ENCODE peak calls at places on chromosomes 3 and 15, in five cellular contexts. Q is psoas muscle, K is endothelial cell of umbilical vein, Y is Peyer's patch, P is MM.1S. S is an unnamed sample. For H3K27me3, the result is how much of the 10 kb centered on the place peaks cover.

GRCh38 chr3:161266731-161267150 is 45.6 kb downstream of the NMD3 start:
- DNase-seq in P (no peak), Y (no peak), Q (no peak), K (peak), S (peak)

GRCh38 chr3:24401090-24401810 is 93.4 kb downstream of the THRB start:
- DNase-seq in Q (no peak), Y (no peak), K (no peak), P (no peak), S (no peak)

GRCh38 chr3:31011383-31011782 is 116.9 kb upstream of the GADL1 start:
- DNase-seq in Y (no peak), Q (no peak), K (no peak), P (no peak), S (no peak)

GRCh38 chr15:45386420-45386819 is 8.1 kb upstream of the GATM start:
- DNase-seq in K (no peak), P (no peak), Q (no peak), Y (no peak), S (peak)

GRCh38 chr3:53171827-53172505 is 11.0 kb downstream of the PRKCD start:
- DNase-seq in P (no peak), K (no peak), Y (no peak), Q (no peak), S (no peak)

GRCh38 chr15:81314378-81314777 is 9.6 kb downstream of the STARD5 start:
- DNase-seq in Y (peak), Q (no peak), P (no peak), K (no peak), S (no peak)

GRCh38 chr3:150544040-150544439 is 2.3 kb downstream of the SERP1 start:
- DNase-seq in Y (no peak), Q (no peak), P (no peak), K (peak), S (no peak)

GRCh38 chr15:90644946-90645725 is 72.0 kb upstream of the BLM start:
- DNase-seq in K (no peak), P (no peak), Y (no peak), Q (no peak), S (no peak)

GRCh38 chr15:97875513-97876285 is 84.8 kb upstream of the ARRDC4 start:
- DNase-seq in K (no peak), Q (no peak), Y (no peak), P (no peak), S (no peak)

DNA sequence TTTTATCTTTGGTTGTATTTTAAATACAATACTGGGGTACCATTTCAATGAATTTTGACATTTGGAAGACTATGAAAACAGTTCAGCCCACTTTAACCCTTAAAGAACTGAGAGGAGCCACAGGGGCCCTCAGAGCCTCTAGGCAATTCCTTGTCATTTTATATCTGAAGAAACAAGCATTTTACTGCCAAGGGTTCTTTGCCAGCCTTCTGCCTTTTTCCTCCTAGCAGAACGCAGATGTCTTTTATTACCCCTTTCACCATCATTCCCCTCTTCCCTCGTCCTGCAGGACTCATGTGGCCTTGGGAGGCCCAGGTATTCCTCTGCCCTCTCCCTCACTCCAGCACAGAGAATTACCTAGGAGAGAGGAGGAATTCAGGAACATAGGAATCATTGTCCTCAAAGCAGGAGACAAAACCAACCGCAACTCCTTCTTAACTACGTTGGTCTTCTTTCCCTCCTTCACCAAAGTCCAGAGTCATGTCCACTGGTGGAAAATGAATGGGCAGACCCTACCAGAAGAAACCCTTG is 55.1 kb upstream of the SKOR1 start:
- DNase-seq in K (no peak), Y (no peak), P (no peak), Q (no peak), S (no peak)
- H3K4me3 ChIP-seq in K (no peak), Y (no peak), P (no peak), Q (no peak), S (no peak)

GRCh38 chr3:44019736-44020135 is 221.9 kb upstream of the TOPAZ1 start:
- DNase-seq in Y (no peak), K (no peak), Q (no peak), P (no peak), S (no peak)
- H3K27ac ChIP-seq in Y (no peak), K (no peak), Q (no peak), P (no peak), S (no peak)

GRCh38 chr3:140395134-140396075 is 282.5 kb upstream of the TRIM42 start:
- DNase-seq in Q (no peak), P (no peak), Y (no peak), K (no peak), S (no peak)
- H3K27me3 ChIP-seq in Q (under half), P (under half), Y (under half), K (under half), S (under half)

DNA sequence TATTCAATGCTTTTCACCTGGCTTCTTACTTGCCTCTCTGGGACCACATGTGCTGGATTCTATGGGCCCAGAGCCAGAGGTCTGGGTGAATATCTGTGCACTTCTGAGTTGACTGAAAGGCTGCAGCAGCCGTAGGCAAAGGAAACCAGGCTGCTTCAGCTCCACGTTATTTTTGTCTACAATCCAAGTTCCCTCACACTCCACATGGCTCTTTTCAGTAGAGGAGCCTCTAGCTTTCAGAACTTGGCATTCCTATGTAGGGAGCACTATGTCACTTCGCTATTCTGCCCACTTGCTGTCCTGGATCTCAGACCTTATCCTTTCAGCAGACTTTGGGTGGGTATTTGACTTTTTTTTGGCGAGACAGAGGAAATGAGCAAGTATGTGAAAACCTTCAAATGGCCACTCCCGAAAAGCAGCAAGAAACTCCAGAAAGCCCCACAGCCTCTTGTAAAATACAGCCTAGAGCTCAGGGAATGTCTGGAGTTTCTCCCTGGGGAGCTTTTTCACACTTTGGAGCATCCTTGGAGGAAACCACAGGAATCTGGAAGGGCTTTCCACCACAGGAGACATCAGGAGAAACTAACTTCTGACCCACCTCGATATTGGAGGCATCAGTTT is 80.9 kb downstream of the DUT start:
- DNase-seq in P (no peak), Q (no peak), K (peak), Y (no peak), S (peak)
- H3K4me3 ChIP-seq in P (no peak), Q (no peak), K (no peak), Y (no peak), S (no peak)

DNA sequence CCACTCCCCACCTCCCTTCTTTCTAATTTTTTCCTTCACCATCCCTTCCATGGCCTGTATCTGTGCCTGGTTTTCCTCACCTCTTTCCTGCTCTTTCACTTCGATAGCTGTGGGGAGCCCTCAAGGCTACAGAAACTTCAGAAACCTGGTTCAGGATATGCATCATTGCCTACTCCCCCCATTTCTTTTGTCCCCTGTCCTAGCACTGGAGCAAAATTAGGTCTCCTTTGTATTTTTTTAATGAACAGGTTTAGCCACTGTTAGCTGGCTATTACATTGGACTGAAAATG is 138.4 kb downstream of the PDCD6IP start:
- DNase-seq in K (no peak), Q (no peak), Y (no peak), P (no peak), S (no peak)
- H3K27ac ChIP-seq in K (no peak), Q (no peak), Y (no peak), P (no peak), S (no peak)

DNA sequence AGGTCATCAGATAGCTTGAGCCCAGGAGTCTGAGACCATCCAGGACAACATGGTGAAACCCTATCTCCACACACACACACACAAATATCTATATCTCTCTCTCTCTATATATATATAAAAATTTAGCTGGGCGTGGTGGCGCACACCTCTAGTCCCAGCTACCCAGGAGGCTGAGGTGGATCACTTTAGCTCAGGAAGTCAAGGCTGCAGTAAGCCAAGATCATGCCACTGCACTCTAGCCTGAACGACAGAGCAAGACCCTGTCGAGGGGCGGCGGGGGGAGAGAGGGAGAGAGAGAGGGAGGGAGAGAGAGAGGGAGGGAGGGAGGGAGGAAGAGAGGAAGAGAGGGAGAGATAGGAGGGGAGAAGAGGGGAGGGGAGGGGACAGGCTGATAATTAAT is 28.0 kb downstream of the PLA2G4F start:
- DNase-seq in Q (no peak), Y (peak), P (no peak), K (no peak), S (no peak)
- H3K27me3 ChIP-seq in Q (under half), Y (under half), P (under half), K (under half), S (under half)

GRCh38 chr15:52709172-52709979 is 30.2 kb upstream of the ATOSA start:
- DNase-seq in Y (peak), Q (no peak), K (no peak), P (peak), S (no peak)
- H3K4me3 ChIP-seq in Y (peak), Q (no peak), K (no peak), P (peak), S (peak)

GRCh38 chr3:51943451-51944391 is 1.6 kb downstream of the PARP3 start:
- DNase-seq in Q (no peak), Y (no peak), P (no peak), K (no peak), S (no peak)
- H3K27ac ChIP-seq in Q (peak), Y (peak), P (no peak), K (no peak), S (no peak)

DNA sequence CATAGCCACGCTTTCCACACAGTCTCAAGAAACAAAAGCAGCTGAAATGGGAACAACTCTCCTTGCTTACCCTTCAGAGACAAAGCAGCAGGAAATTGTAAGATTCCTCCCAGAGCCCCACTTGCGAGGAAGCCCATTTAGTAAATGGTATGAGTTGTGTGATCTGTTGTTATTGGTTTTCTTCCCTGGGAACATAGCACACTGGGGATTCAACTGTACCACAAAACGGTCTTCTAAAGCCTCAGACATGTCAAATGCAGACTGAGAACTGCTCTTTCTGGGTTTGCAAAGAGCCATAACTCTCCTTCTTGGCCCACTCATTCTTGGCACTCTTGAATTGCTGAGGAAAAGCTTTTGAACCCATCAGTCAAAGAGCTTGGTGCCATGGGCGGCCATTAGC is 101.0 kb upstream of the COL8A1 start:
- DNase-seq in P (no peak), Y (no peak), K (no peak), Q (no peak), S (no peak)
- H3K27me3 ChIP-seq in P (under half), Y (under half), K (under half), Q (under half), S (under half)

GRCh38 chr3:62872318-62872717 is 2.9 kb downstream of the CADPS start:
- DNase-seq in Q (no peak), P (no peak), K (no peak), Y (no peak), S (no peak)
- H3K4me3 ChIP-seq in Q (no peak), P (no peak), K (no peak), Y (no peak), S (peak)